ENCODE peak calls at places on chromosomes 11 and 22, in ten cellular contexts. One of them, this sample, is unnamed.

GRCh38 chr22:19195796-19196731 is 17.5 kb upstream of the SLC25A1 start:
- DNase-seq in cardiac muscle cell: no peak
- DNase-seq in fibroblast of lung: no peak
- DNase-seq in mucosa of descending colon: no peak
- DNase-seq in heart left ventricle: no peak
- DNase-seq in transverse colon: no peak
- DNase-seq in breast epithelium: no peak
- DNase-seq in upper lobe of right lung: no peak
- DNase-seq in uterus: no peak
- DNase-seq in GM06990: no peak
- DNase-seq in this sample: no peak

GRCh38 chr11:75762885-75763284 is 5.7 kb upstream of the DGAT2 start:
- DNase-seq in cardiac muscle cell: no peak
- DNase-seq in fibroblast of lung: peak; percentile 79
- DNase-seq in mucosa of descending colon: no peak
- DNase-seq in heart left ventricle: no peak
- DNase-seq in transverse colon: no peak
- DNase-seq in breast epithelium: no peak
- DNase-seq in upper lobe of right lung: no peak
- DNase-seq in uterus: no peak
- DNase-seq in GM06990: no peak
- DNase-seq in this sample: no peak

GRCh38 chr22:38273135-38273761 is 438 bp upstream of the TMEM184B start:
- DNase-seq in cardiac muscle cell: no peak
- DNase-seq in fibroblast of lung: peak; percentile 27
- DNase-seq in mucosa of descending colon: no peak
- DNase-seq in heart left ventricle: no peak
- DNase-seq in transverse colon: no peak
- DNase-seq in breast epithelium: no peak
- DNase-seq in upper lobe of right lung: no peak
- DNase-seq in uterus: no peak
- DNase-seq in GM06990: no peak
- DNase-seq in this sample: no peak

GRCh38 chr11:10109836-10110235 is 184.2 kb downstream of the SBF2 start:
- DNase-seq in cardiac muscle cell: no peak
- DNase-seq in fibroblast of lung: peak; percentile 93
- DNase-seq in mucosa of descending colon: no peak
- DNase-seq in heart left ventricle: no peak
- DNase-seq in transverse colon: no peak
- DNase-seq in breast epithelium: no peak
- DNase-seq in upper lobe of right lung: no peak
- DNase-seq in uterus: no peak
- DNase-seq in GM06990: no peak
- DNase-seq in this sample: no peak

GRCh38 chr11:48006301-48006992 is 26.1 kb downstream of the PTPRJ start:
- DNase-seq in cardiac muscle cell: no peak
- DNase-seq in fibroblast of lung: peak; percentile 64
- DNase-seq in mucosa of descending colon: no peak
- DNase-seq in heart left ventricle: no peak
- DNase-seq in transverse colon: no peak
- DNase-seq in breast epithelium: no peak
- DNase-seq in upper lobe of right lung: no peak
- DNase-seq in uterus: peak; percentile 16
- DNase-seq in GM06990: peak; percentile 87
- DNase-seq in this sample: peak; percentile 65

GRCh38 chr22:36640106-36640672 is 63.4 kb downstream of the CACNG2 start:
- DNase-seq in cardiac muscle cell: no peak
- DNase-seq in fibroblast of lung: no peak
- DNase-seq in mucosa of descending colon: no peak
- DNase-seq in heart left ventricle: no peak
- DNase-seq in transverse colon: no peak
- DNase-seq in breast epithelium: no peak
- DNase-seq in upper lobe of right lung: no peak
- DNase-seq in uterus: no peak
- DNase-seq in GM06990: no peak
- DNase-seq in this sample: no peak

GRCh38 chr11:47127213-47127612 is 49.5 kb downstream of the ARFGAP2 start:
- DNase-seq in cardiac muscle cell: no peak
- DNase-seq in fibroblast of lung: no peak
- DNase-seq in mucosa of descending colon: no peak
- DNase-seq in heart left ventricle: no peak
- DNase-seq in transverse colon: no peak
- DNase-seq in breast epithelium: no peak
- DNase-seq in upper lobe of right lung: no peak
- DNase-seq in uterus: no peak
- DNase-seq in GM06990: no peak
- DNase-seq in this sample: no peak

GRCh38 chr11:103929168-103929903 is 107.1 kb upstream of the DDI1 start:
- DNase-seq in cardiac muscle cell: peak; percentile 51
- DNase-seq in fibroblast of lung: no peak
- DNase-seq in mucosa of descending colon: no peak
- DNase-seq in heart left ventricle: no peak
- DNase-seq in transverse colon: no peak
- DNase-seq in breast epithelium: no peak
- DNase-seq in upper lobe of right lung: no peak
- DNase-seq in uterus: no peak
- DNase-seq in GM06990: peak; percentile 67
- DNase-seq in this sample: no peak

GRCh38 chr22:39170825-39171622 is 18.5 kb upstream of the CBX7 start:
- DNase-seq in cardiac muscle cell: peak; percentile 88
- DNase-seq in fibroblast of lung: peak; percentile 67
- DNase-seq in mucosa of descending colon: peak; percentile 84
- DNase-seq in heart left ventricle: peak; percentile 84
- DNase-seq in transverse colon: peak; percentile 87
- DNase-seq in breast epithelium: peak; percentile 64
- DNase-seq in upper lobe of right lung: peak; percentile 92
- DNase-seq in uterus: peak; percentile 86
- DNase-seq in GM06990: peak; percentile 82
- DNase-seq in this sample: peak; percentile 69

GRCh38 chr22:45098056-45098455 is 65.7 kb upstream of the NUP50 start:
- DNase-seq in cardiac muscle cell: no peak
- DNase-seq in fibroblast of lung: no peak
- DNase-seq in mucosa of descending colon: no peak
- DNase-seq in heart left ventricle: no peak
- DNase-seq in transverse colon: no peak
- DNase-seq in breast epithelium: no peak
- DNase-seq in upper lobe of right lung: no peak
- DNase-seq in uterus: no peak
- DNase-seq in GM06990: no peak
- DNase-seq in this sample: no peak

GRCh38 chr11:101666916-101667315 is 83.1 kb upstream of the TRPC6 start:
- DNase-seq in cardiac muscle cell: no peak
- DNase-seq in fibroblast of lung: no peak
- DNase-seq in mucosa of descending colon: no peak
- DNase-seq in heart left ventricle: no peak
- DNase-seq in transverse colon: no peak
- DNase-seq in breast epithelium: no peak
- DNase-seq in upper lobe of right lung: no peak
- DNase-seq in uterus: no peak
- DNase-seq in GM06990: no peak
- DNase-seq in this sample: no peak

GRCh38 chr22:50694099-50694498 is 21.5 kb downstream of the SHANK3 start:
- DNase-seq in cardiac muscle cell: no peak
- DNase-seq in fibroblast of lung: peak; percentile 15
- DNase-seq in mucosa of descending colon: no peak
- DNase-seq in heart left ventricle: no peak
- DNase-seq in transverse colon: no peak
- DNase-seq in breast epithelium: no peak
- DNase-seq in upper lobe of right lung: no peak
- DNase-seq in uterus: no peak
- DNase-seq in GM06990: no peak
- DNase-seq in this sample: no peak

GRCh38 chr11:122727101-122727929 is 71.8 kb downstream of the UBASH3B start:
- DNase-seq in cardiac muscle cell: no peak
- DNase-seq in fibroblast of lung: no peak
- DNase-seq in mucosa of descending colon: no peak
- DNase-seq in heart left ventricle: no peak
- DNase-seq in transverse colon: peak; percentile 26
- DNase-seq in breast epithelium: no peak
- DNase-seq in upper lobe of right lung: no peak
- DNase-seq in uterus: no peak
- DNase-seq in GM06990: no peak
- DNase-seq in this sample: no peak

GRCh38 chr22:29821790-29822130 is 16.3 kb downstream of the ASCC2 start:
- DNase-seq in cardiac muscle cell: no peak
- DNase-seq in fibroblast of lung: no peak
- DNase-seq in mucosa of descending colon: no peak
- DNase-seq in heart left ventricle: no peak
- DNase-seq in transverse colon: no peak
- DNase-seq in breast epithelium: no peak
- DNase-seq in upper lobe of right lung: no peak
- DNase-seq in uterus: no peak
- DNase-seq in GM06990: no peak
- DNase-seq in this sample: no peak

GRCh38 chr11:112666253-112666652 is 295.0 kb upstream of the NCAM1 start:
- DNase-seq in cardiac muscle cell: no peak
- DNase-seq in fibroblast of lung: no peak
- DNase-seq in mucosa of descending colon: no peak
- DNase-seq in heart left ventricle: no peak
- DNase-seq in transverse colon: no peak
- DNase-seq in breast epithelium: no peak
- DNase-seq in upper lobe of right lung: no peak
- DNase-seq in uterus: no peak
- DNase-seq in GM06990: no peak
- DNase-seq in this sample: no peak

GRCh38 chr11:132653237-132653636 is 879.1 kb downstream of the OPCML start:
- DNase-seq in cardiac muscle cell: no peak
- DNase-seq in fibroblast of lung: no peak
- DNase-seq in mucosa of descending colon: no peak
- DNase-seq in heart left ventricle: no peak
- DNase-seq in transverse colon: no peak
- DNase-seq in breast epithelium: no peak
- DNase-seq in upper lobe of right lung: no peak
- DNase-seq in uterus: no peak
- DNase-seq in GM06990: no peak
- DNase-seq in this sample: no peak

GRCh38 chr11:128244896-128245295 is 342.5 kb downstream of the ETS1 start:
- DNase-seq in cardiac muscle cell: no peak
- DNase-seq in fibroblast of lung: peak; percentile 18
- DNase-seq in mucosa of descending colon: no peak
- DNase-seq in heart left ventricle: no peak
- DNase-seq in transverse colon: no peak
- DNase-seq in breast epithelium: no peak
- DNase-seq in upper lobe of right lung: no peak
- DNase-seq in uterus: no peak
- DNase-seq in GM06990: no peak
- DNase-seq in this sample: no peak

GRCh38 chr11:43278302-43278956 is 33.4 kb upstream of the API5 start:
- DNase-seq in cardiac muscle cell: peak; percentile 19
- DNase-seq in fibroblast of lung: peak; percentile 35
- DNase-seq in mucosa of descending colon: no peak
- DNase-seq in heart left ventricle: no peak
- DNase-seq in transverse colon: no peak
- DNase-seq in breast epithelium: no peak
- DNase-seq in upper lobe of right lung: no peak
- DNase-seq in uterus: no peak
- DNase-seq in GM06990: no peak
- DNase-seq in this sample: peak; percentile 16
- TF ChIP-seq CTCF in cardiac muscle cell: peak; percentile 44
- TF ChIP-seq CTCF in fibroblast of lung: peak; percentile 36
- TF ChIP-seq CTCF in mucosa of descending colon: no peak
- TF ChIP-seq CTCF in heart left ventricle: peak; percentile 28
- TF ChIP-seq CTCF in transverse colon: peak; percentile 20
- TF ChIP-seq CTCF in breast epithelium: no peak
- TF ChIP-seq CTCF in upper lobe of right lung: no peak
- TF ChIP-seq CTCF in uterus: no peak
- TF ChIP-seq CTCF in GM06990: peak; percentile 54
- TF ChIP-seq CTCF in this sample: peak; percentile 26

GRCh38 chr22:35324762-35325161 is 25.1 kb downstream of the TOM1 start:
- DNase-seq in cardiac muscle cell: no peak
- DNase-seq in fibroblast of lung: no peak
- DNase-seq in mucosa of descending colon: no peak
- DNase-seq in heart left ventricle: no peak
- DNase-seq in transverse colon: no peak
- DNase-seq in breast epithelium: no peak
- DNase-seq in upper lobe of right lung: no peak
- DNase-seq in uterus: no peak
- DNase-seq in GM06990: no peak
- DNase-seq in this sample: no peak
- H3K36me3 ChIP-seq in cardiac muscle cell: peaks cover 48% of the 10 kb centered on the region
- H3K36me3 ChIP-seq in fibroblast of lung: peaks cover 19% of the 10 kb centered on the region
- H3K36me3 ChIP-seq in mucosa of descending colon: peaks cover 15% of the 10 kb centered on the region
- H3K36me3 ChIP-seq in heart left ventricle: peaks cover 96% of the 10 kb centered on the region
- H3K36me3 ChIP-seq in transverse colon: no peaks in the 10 kb centered on the region
- H3K36me3 ChIP-seq in breast epithelium: peaks cover 5% of the 10 kb centered on the region
- H3K36me3 ChIP-seq in upper lobe of right lung: peaks cover 91% of the 10 kb centered on the region
- H3K36me3 ChIP-seq in uterus: no peaks in the 10 kb centered on the region
- H3K36me3 ChIP-seq in GM06990: peaks cover 18% of the 10 kb centered on the region
- H3K36me3 ChIP-seq in this sample: no peaks in the 10 kb centered on the region

GRCh38 chr11:88341852-88342251 is 4.3 kb upstream of the CTSC start:
- DNase-seq in cardiac muscle cell: no peak
- DNase-seq in fibroblast of lung: no peak
- DNase-seq in mucosa of descending colon: no peak
- DNase-seq in heart left ventricle: no peak
- DNase-seq in transverse colon: no peak
- DNase-seq in breast epithelium: no peak
- DNase-seq in upper lobe of right lung: no peak
- DNase-seq in uterus: no peak
- DNase-seq in GM06990: no peak
- DNase-seq in this sample: no peak
- TF ChIP-seq CTCF in cardiac muscle cell: no peak
- TF ChIP-seq CTCF in fibroblast of lung: no peak
- TF ChIP-seq CTCF in mucosa of descending colon: no peak
- TF ChIP-seq CTCF in heart left ventricle: no peak
- TF ChIP-seq CTCF in transverse colon: no peak
- TF ChIP-seq CTCF in breast epithelium: no peak
- TF ChIP-seq CTCF in upper lobe of right lung: no peak
- TF ChIP-seq CTCF in uterus: no peak
- TF ChIP-seq CTCF in GM06990: peak; percentile 45
- TF ChIP-seq CTCF in this sample: no peak

GRCh38 chr11:78666675-78667129 is 92.0 kb upstream of the NARS2 start:
- DNase-seq in cardiac muscle cell: no peak
- DNase-seq in fibroblast of lung: peak; percentile 49
- DNase-seq in mucosa of descending colon: no peak
- DNase-seq in heart left ventricle: no peak
- DNase-seq in transverse colon: no peak
- DNase-seq in breast epithelium: no peak
- DNase-seq in upper lobe of right lung: no peak
- DNase-seq in uterus: no peak
- DNase-seq in GM06990: no peak
- DNase-seq in this sample: no peak

GRCh38 chr11:78667462-78667861 is 92.8 kb upstream of the NARS2 start:
- DNase-seq in cardiac muscle cell: no peak
- DNase-seq in fibroblast of lung: no peak
- DNase-seq in mucosa of descending colon: no peak
- DNase-seq in heart left ventricle: no peak
- DNase-seq in transverse colon: no peak
- DNase-seq in breast epithelium: no peak
- DNase-seq in upper lobe of right lung: no peak
- DNase-seq in uterus: no peak
- DNase-seq in GM06990: no peak
- DNase-seq in this sample: no peak

GRCh38 chr11:78660451-78660850 is 85.8 kb upstream of the NARS2 start:
- DNase-seq in cardiac muscle cell: no peak
- DNase-seq in fibroblast of lung: no peak
- DNase-seq in mucosa of descending colon: no peak
- DNase-seq in heart left ventricle: no peak
- DNase-seq in transverse colon: no peak
- DNase-seq in breast epithelium: no peak
- DNase-seq in upper lobe of right lung: no peak
- DNase-seq in uterus: no peak
- DNase-seq in GM06990: no peak
- DNase-seq in this sample: no peak

GRCh38 chr11:78662811-78663210 is 88.1 kb upstream of the NARS2 start:
- DNase-seq in cardiac muscle cell: no peak
- DNase-seq in fibroblast of lung: no peak
- DNase-seq in mucosa of descending colon: no peak
- DNase-seq in heart left ventricle: no peak
- DNase-seq in transverse colon: no peak
- DNase-seq in breast epithelium: no peak
- DNase-seq in upper lobe of right lung: no peak
- DNase-seq in uterus: no peak
- DNase-seq in GM06990: no peak
- DNase-seq in this sample: no peak

GRCh38 chr11:78664606-78665005 is 89.9 kb upstream of the NARS2 start:
- DNase-seq in cardiac muscle cell: no peak
- DNase-seq in fibroblast of lung: no peak
- DNase-seq in mucosa of descending colon: no peak
- DNase-seq in heart left ventricle: no peak
- DNase-seq in transverse colon: no peak
- DNase-seq in breast epithelium: no peak
- DNase-seq in upper lobe of right lung: no peak
- DNase-seq in uterus: no peak
- DNase-seq in GM06990: no peak
- DNase-seq in this sample: no peak
- H3K36me3 ChIP-seq in cardiac muscle cell: peaks cover 10% of the 10 kb centered on the region
- H3K36me3 ChIP-seq in fibroblast of lung: no peaks in the 10 kb centered on the region
- H3K36me3 ChIP-seq in mucosa of descending colon: no peaks in the 10 kb centered on the region
- H3K36me3 ChIP-seq in heart left ventricle: no peaks in the 10 kb centered on the region
- H3K36me3 ChIP-seq in transverse colon: no peaks in the 10 kb centered on the region
- H3K36me3 ChIP-seq in breast epithelium: no peaks in the 10 kb centered on the region
- H3K36me3 ChIP-seq in upper lobe of right lung: no peaks in the 10 kb centered on the region
- H3K36me3 ChIP-seq in uterus: no peaks in the 10 kb centered on the region
- H3K36me3 ChIP-seq in GM06990: no peaks in the 10 kb centered on the region
- H3K36me3 ChIP-seq in this sample: no peaks in the 10 kb centered on the region

This sample was measured in mammary epithelial cell.